ENCODE peak calls at places on chromosomes 12 and 14, in four cellular contexts. I, F, J and H are unnamed samples.

GRCh38 chr14:64955297-64955696 is 12.8 kb upstream of the GPX2 start:
- DNase-seq in F (no peak), I (no peak), J (no peak), H (no peak)

GRCh38 chr12:15700595-15700994 is 88.6 kb downstream of the EPS8 start:
- DNase-seq in J (no peak), I (no peak), F (no peak), H (no peak)

GRCh38 chr14:46887144-46887543 is 235.6 kb upstream of the RPL10L start:
- DNase-seq in I (no peak), F (no peak), J (no peak), H (no peak)

GRCh38 chr14:64942531-64943111 is at the start of gene GPX2:
- DNase-seq in J (no peak), I (no peak), F (no peak), H (no peak)

GRCh38 chr14:72517736-72518135 is 376.2 kb downstream of the DPF3 start:
- DNase-seq in J (no peak), I (no peak), F (no peak), H (no peak)

GRCh38 chr12:8629486-8630033 is 16.9 kb upstream of the AICDA start:
- DNase-seq in I (no peak), J (no peak), F (no peak), H (peak)

GRCh38 chr14:92121207-92121669 is 268 bp downstream of the NDUFB1 start:
- DNase-seq in I (no peak), F (no peak), J (no peak), H (no peak)

GRCh38 chr12:5567021-5567744 is 135.3 kb downstream of the NTF3 start:
- DNase-seq in I (no peak), J (no peak), F (no peak), H (no peak)

GRCh38 chr14:68140111-68140741 is 320.6 kb downstream of the RAD51B start:
- DNase-seq in J (no peak), F (no peak), I (no peak), H (no peak)

GRCh38 chr12:102960766-102961487 is 3.5 kb downstream of the ASCL1 start:
- DNase-seq in J (no peak), F (no peak), I (no peak), H (no peak)

GRCh38 chr12:107884769-107885694 is 110.5 kb downstream of the ASCL4 start:
- DNase-seq in J (peak), I (peak), F (peak), H (peak)

GRCh38 chr12:10175849-10176641 is 2.8 kb upstream of the TMEM52B start:
- DNase-seq in I (no peak), J (no peak), F (no peak), H (no peak)

GRCh38 chr12:108825205-108825950 is 32.0 kb downstream of the SSH1 start:
- DNase-seq in J (no peak), I (no peak), F (no peak), H (no peak)

GRCh38 chr12:102349079-102349478 is 131.3 kb downstream of the IGF1 start:
- DNase-seq in J (no peak), I (no peak), F (no peak), H (no peak)

GRCh38 chr14:81889529-81889928 is 355.9 kb upstream of the SEL1L start:
- DNase-seq in J (no peak), I (no peak), F (no peak), H (no peak)

GRCh38 chr12:121796855-121797751 is 3.6 kb upstream of the RHOF start:
- DNase-seq in I (no peak), J (peak), F (peak), H (no peak)

GRCh38 chr14:94370524-94370910 is 17.9 kb downstream of the SERPINA1 start:
- DNase-seq in I (no peak), J (no peak), F (no peak), H (no peak)

GRCh38 chr12:56046027-56046780 is 4.5 kb downstream of the RPS26 start:
- DNase-seq in I (no peak), F (no peak), J (no peak), H (no peak)

GRCh38 chr12:8076357-8076756 is 5.7 kb upstream of the NECAP1 start:
- DNase-seq in I (no peak), J (no peak), F (no peak), H (no peak)

GRCh38 chr12:29739279-29739991 is 44.3 kb downstream of the TMTC1 start:
- DNase-seq in J (no peak), I (no peak), F (no peak), H (no peak)

GRCh38 chr14:45089813-45090212 is 5.9 kb downstream of the PRPF39 start:
- DNase-seq in J (no peak), I (no peak), F (no peak), H (no peak)

GRCh38 chr14:33754264-33754663 is 196.6 kb downstream of the EGLN3 start:
- DNase-seq in J (no peak), I (no peak), F (no peak), H (no peak)

GRCh38 chr14:52366796-52367315 is 52.7 kb downstream of the PTGER2 start:
- DNase-seq in I (no peak), F (no peak), J (no peak), H (no peak)

GRCh38 chr14:79552778-79553177 is 658.5 kb downstream of the DIO2 start:
- DNase-seq in F (no peak), J (no peak), I (no peak), H (no peak)

GRCh38 chr12:61521258-61521657 is 738.9 kb upstream of the USP15 start:
- DNase-seq in F (no peak), I (no peak), J (no peak), H (no peak)

GRCh38 chr14:72880820-72881219 is 13.1 kb downstream of the DPF3 start:
- DNase-seq in J (no peak), F (no peak), I (no peak), H (no peak)

GRCh38 chr14:100287202-100287997 is 18.8 kb downstream of the SLC25A29 start:
- DNase-seq in J (peak), I (no peak), F (no peak), H (no peak)

GRCh38 chr14:46136456-46136855 is 515.1 kb downstream of the RPL10L start:
- DNase-seq in I (no peak), J (no peak), F (no peak), H (no peak)

GRCh38 chr14:45891417-45892080 is 638.5 kb upstream of the MIS18BP1 start:
- DNase-seq in J (peak), F (no peak), I (no peak), H (no peak)

GRCh38 chr14:90062852-90063539 is 1.2 kb downstream of the KCNK13 start:
- DNase-seq in I (no peak), J (peak), F (no peak), H (no peak)

GRCh38 chr14:96246535-96246839 is 9.5 kb upstream of the BDKRB1 start:
- DNase-seq in F (no peak), J (no peak), I (no peak), H (no peak)

GRCh38 chr12:107178776-107179175 is 85.4 kb upstream of the CRY1 start:
- DNase-seq in I (no peak), F (no peak), J (no peak), H (no peak)

GRCh38 chr14:82354126-82354525 is 820.5 kb upstream of the SEL1L start:
- DNase-seq in I (no peak), J (no peak), F (no peak), H (no peak)

GRCh38 chr12:31590730-31591307 is at the start of gene DENND5B:
- DNase-seq in J (peak), F (peak), I (peak), H (peak)

GRCh38 chr14:94048676-94049624 is 22.8 kb downstream of the OTUB2 start:
- DNase-seq in I (no peak), F (no peak), J (no peak), H (no peak)

GRCh38 chr14:26841361-26841760 is 243.5 kb upstream of the NOVA1 start:
- DNase-seq in J (no peak), F (no peak), I (no peak), H (no peak)

GRCh38 chr12:68270358-68270757 is 17.0 kb upstream of the IL22 start:
- DNase-seq in F (no peak), I (no peak), J (no peak), H (no peak)

DNA sequence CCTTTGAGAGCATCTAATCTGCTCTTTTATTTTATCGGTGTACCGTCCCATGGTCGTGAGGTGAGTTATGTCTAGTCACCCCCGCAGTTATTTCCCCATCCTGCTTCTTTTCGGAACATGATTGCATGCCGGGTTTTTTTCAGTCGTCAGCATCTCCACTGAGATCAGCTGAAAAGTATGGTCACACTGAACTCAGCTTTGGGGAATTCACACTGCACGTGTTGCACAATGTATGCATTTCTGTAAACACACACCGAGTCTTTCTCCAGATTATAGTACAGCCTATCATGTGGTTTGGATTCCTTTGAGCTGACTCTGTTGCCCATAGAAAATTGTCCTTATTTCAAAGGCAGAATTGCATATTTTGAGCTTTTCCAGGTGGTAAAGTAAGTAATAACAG is 24.6 kb downstream of the PLXNC1 start:
- DNase-seq in J (no peak), I (no peak), F (no peak), H (no peak)
- TF ChIP-seq POLR2AphosphoS5 in J (no peak), I (no peak), F (no peak), H (no peak)

DNA sequence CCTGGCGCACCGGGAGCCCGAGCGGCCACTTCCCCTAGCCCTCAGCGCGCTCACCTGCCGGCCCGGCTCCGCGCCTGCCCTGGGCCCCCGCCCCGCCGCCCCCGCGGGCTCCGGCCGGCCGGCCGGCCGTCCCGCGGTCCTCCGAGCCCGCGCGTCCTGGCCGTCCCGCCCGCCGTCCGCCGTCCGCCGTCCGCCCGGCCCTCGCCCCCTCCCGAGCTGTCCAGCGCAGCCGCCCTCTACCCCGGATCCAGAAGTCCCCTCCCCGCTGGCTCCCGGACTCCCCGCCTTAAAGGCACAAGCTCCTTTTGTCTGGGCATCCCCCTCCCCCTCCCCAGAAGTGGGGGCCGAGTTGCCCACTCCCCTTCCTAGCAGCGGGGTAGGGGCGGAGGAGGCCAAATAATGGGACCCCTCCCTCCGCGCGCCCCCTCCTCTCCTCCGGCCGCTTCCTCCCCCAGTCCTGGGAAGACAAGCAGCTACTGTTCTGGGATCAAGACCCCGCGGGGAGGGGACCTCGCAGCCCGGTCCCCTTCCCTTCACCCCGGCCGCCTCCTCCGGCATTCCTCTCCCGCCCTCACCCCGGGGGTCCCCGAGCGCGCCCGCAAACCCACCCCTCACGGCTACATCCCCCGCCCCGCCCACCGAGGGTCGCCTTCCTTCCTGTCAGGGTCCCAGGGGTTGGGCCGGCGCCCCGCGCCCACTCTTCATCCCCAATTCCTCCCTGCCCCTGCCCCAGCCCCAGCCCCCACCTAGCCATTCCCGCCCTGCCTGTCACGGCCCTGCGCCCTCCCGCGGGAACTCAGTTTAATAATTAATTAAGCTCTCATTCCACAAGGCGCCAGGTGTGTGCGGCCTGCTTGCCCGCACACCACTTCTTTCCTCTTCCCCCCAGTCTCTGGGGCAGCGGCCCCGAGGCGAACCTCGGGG is at the start of gene ADCY6:
- DNase-seq in F (peak), J (peak), I (no peak), H (no peak)
- TF ChIP-seq TAF1 in F (no peak), J (no peak), I (no peak), H (no peak)

GRCh38 chr14:24185015-24185414 is 3.6 kb downstream of the IPO4 start:
- DNase-seq in J (no peak), I (no peak), F (no peak), H (no peak)
- TF ChIP-seq POLR2A in J (no peak), I (peak), F (no peak), H (no peak)

DNA sequence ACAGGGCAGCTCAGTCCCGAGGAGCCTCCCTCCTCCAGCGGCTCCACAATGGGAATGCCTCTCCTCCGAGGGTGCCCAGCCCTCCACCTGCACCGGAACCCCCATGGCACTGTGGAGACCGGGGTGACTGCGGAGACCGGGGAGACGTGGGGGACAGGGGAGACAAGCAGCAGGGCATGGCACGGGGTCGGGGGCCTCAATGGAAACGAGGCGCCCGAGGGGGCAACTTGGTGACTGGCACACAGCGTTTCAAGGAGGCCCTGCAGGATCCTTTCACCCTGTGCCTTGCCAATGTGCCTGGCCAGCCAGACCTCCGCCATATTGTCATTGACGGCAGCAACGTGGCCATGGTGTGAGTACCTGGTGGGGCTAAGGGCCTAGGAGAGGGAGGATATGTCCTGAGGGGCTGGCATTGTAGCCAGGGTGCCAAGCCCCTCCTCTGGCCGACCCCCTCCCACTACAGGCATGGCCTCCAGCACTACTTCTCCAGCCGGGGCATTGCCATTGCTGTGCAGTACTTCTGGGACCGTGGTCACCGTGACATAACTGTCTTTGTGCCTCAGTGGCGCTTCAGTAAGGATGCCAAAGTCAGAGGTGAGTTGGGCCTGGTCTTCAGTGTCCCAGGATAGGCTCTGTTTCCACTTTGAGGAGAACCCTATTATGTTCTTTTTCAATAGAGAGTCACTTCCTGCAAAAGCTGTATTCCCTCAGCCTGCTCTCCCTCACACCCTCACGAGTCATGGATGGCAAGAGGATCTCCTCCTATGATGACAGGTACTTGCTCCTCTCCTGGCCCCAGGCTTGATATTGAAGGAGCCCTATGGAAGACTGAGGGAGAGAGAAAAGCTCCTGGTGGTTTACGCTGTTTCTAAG is 2.7 kb downstream of the KHNYN start:
- DNase-seq in F (no peak), J (no peak), I (no peak), H (no peak)
- TF ChIP-seq POLR2AphosphoS5 in F (no peak), J (no peak), I (no peak), H (peak)

GRCh38 chr12:52812749-52813148 is 1.2 kb downstream of the KRT4 start:
- DNase-seq in J (no peak), F (no peak), I (no peak), H (no peak)
- TF ChIP-seq TAF1 in J (no peak), F (no peak), I (no peak), H (no peak)